ENCODE peak calls at places on chromosomes 1 and 21, in nine cellular contexts. One of them, this sample, is unnamed.

GRCh38 chr1:226425431-226426031 is 17.6 kb upstream of the PARP1 start:
- DNase-seq in activated CD4-positive, CD25-positive, alpha-beta regulatory T cell treated with anti-CD3 and anti-CD28 coated beads, Interleukin-2, amount 50 U/mL, for 72 hours: no peak
- DNase-seq in prostate gland: no peak
- DNase-seq in hypothalamus: no peak
- DNase-seq in Ammon's horn: no peak
- DNase-seq in non-pigmented ciliary epithelial cell: no peak
- DNase-seq in choroid plexus epithelial cell: no peak
- DNase-seq in mammary epithelial cell: no peak
- DNase-seq in HEK293T: no peak
- DNase-seq in this sample: no peak

GRCh38 chr1:237012789-237013383 is 8.6 kb upstream of the MT1HL1 start:
- DNase-seq in activated CD4-positive, CD25-positive, alpha-beta regulatory T cell treated with anti-CD3 and anti-CD28 coated beads, Interleukin-2, amount 50 U/mL, for 72 hours: no peak
- DNase-seq in prostate gland: no peak
- DNase-seq in hypothalamus: no peak
- DNase-seq in Ammon's horn: peak; percentile 7
- DNase-seq in non-pigmented ciliary epithelial cell: peak; percentile 79
- DNase-seq in choroid plexus epithelial cell: peak; percentile 100
- DNase-seq in mammary epithelial cell: peak; percentile 5
- DNase-seq in HEK293T: peak; percentile 76
- DNase-seq in this sample: peak; percentile 66

GRCh38 chr21:42638266-42638863 is 15.1 kb upstream of the PDE9A start:
- DNase-seq in activated CD4-positive, CD25-positive, alpha-beta regulatory T cell treated with anti-CD3 and anti-CD28 coated beads, Interleukin-2, amount 50 U/mL, for 72 hours: no peak
- DNase-seq in prostate gland: no peak
- DNase-seq in hypothalamus: no peak
- DNase-seq in Ammon's horn: no peak
- DNase-seq in non-pigmented ciliary epithelial cell: no peak
- DNase-seq in choroid plexus epithelial cell: no peak
- DNase-seq in mammary epithelial cell: no peak
- DNase-seq in HEK293T: no peak
- DNase-seq in this sample: no peak

GRCh38 chr1:87243573-87243972 is 85.1 kb upstream of the LMO4 start:
- DNase-seq in activated CD4-positive, CD25-positive, alpha-beta regulatory T cell treated with anti-CD3 and anti-CD28 coated beads, Interleukin-2, amount 50 U/mL, for 72 hours: no peak
- DNase-seq in prostate gland: no peak
- DNase-seq in hypothalamus: no peak
- DNase-seq in Ammon's horn: no peak
- DNase-seq in non-pigmented ciliary epithelial cell: peak; percentile 44
- DNase-seq in choroid plexus epithelial cell: peak; percentile 51
- DNase-seq in mammary epithelial cell: no peak
- DNase-seq in HEK293T: no peak
- DNase-seq in this sample: peak; percentile 63

GRCh38 chr1:211912064-211912463 is 81.5 kb upstream of the LPGAT1 start:
- DNase-seq in activated CD4-positive, CD25-positive, alpha-beta regulatory T cell treated with anti-CD3 and anti-CD28 coated beads, Interleukin-2, amount 50 U/mL, for 72 hours: no peak
- DNase-seq in prostate gland: no peak
- DNase-seq in hypothalamus: no peak
- DNase-seq in Ammon's horn: no peak
- DNase-seq in non-pigmented ciliary epithelial cell: no peak
- DNase-seq in choroid plexus epithelial cell: no peak
- DNase-seq in mammary epithelial cell: peak; percentile 17
- DNase-seq in HEK293T: no peak
- DNase-seq in this sample: peak; percentile 9

GRCh38 chr1:201025571-201026002 is 2.1 kb upstream of the KIF21B start:
- DNase-seq in activated CD4-positive, CD25-positive, alpha-beta regulatory T cell treated with anti-CD3 and anti-CD28 coated beads, Interleukin-2, amount 50 U/mL, for 72 hours: no peak
- DNase-seq in prostate gland: no peak
- DNase-seq in hypothalamus: no peak
- DNase-seq in Ammon's horn: no peak
- DNase-seq in non-pigmented ciliary epithelial cell: no peak
- DNase-seq in choroid plexus epithelial cell: peak; percentile 69
- DNase-seq in mammary epithelial cell: no peak
- DNase-seq in HEK293T: peak; percentile 72
- DNase-seq in this sample: peak; percentile 39

GRCh38 chr21:31137951-31138350 is 99.7 kb upstream of the KRTAP19-8 start:
- DNase-seq in activated CD4-positive, CD25-positive, alpha-beta regulatory T cell treated with anti-CD3 and anti-CD28 coated beads, Interleukin-2, amount 50 U/mL, for 72 hours: no peak
- DNase-seq in prostate gland: no peak
- DNase-seq in hypothalamus: no peak
- DNase-seq in Ammon's horn: no peak
- DNase-seq in non-pigmented ciliary epithelial cell: no peak
- DNase-seq in choroid plexus epithelial cell: no peak
- DNase-seq in mammary epithelial cell: no peak
- DNase-seq in HEK293T: no peak
- DNase-seq in this sample: no peak

GRCh38 chr21:23789864-23790263 is 1817.4 kb downstream of the MRPL39 start:
- DNase-seq in activated CD4-positive, CD25-positive, alpha-beta regulatory T cell treated with anti-CD3 and anti-CD28 coated beads, Interleukin-2, amount 50 U/mL, for 72 hours: no peak
- DNase-seq in prostate gland: no peak
- DNase-seq in hypothalamus: no peak
- DNase-seq in Ammon's horn: no peak
- DNase-seq in non-pigmented ciliary epithelial cell: no peak
- DNase-seq in choroid plexus epithelial cell: no peak
- DNase-seq in mammary epithelial cell: no peak
- DNase-seq in HEK293T: no peak
- DNase-seq in this sample: no peak

GRCh38 chr1:39646232-39647081 is 7.0 kb upstream of the HEYL start:
- DNase-seq in activated CD4-positive, CD25-positive, alpha-beta regulatory T cell treated with anti-CD3 and anti-CD28 coated beads, Interleukin-2, amount 50 U/mL, for 72 hours: no peak
- DNase-seq in prostate gland: no peak
- DNase-seq in hypothalamus: no peak
- DNase-seq in Ammon's horn: no peak
- DNase-seq in non-pigmented ciliary epithelial cell: no peak
- DNase-seq in choroid plexus epithelial cell: peak; percentile 81
- DNase-seq in mammary epithelial cell: no peak
- DNase-seq in HEK293T: no peak
- DNase-seq in this sample: peak; percentile 34

GRCh38 chr1:24501371-24502167 is 1.1 kb upstream of the RCAN3 start:
- DNase-seq in activated CD4-positive, CD25-positive, alpha-beta regulatory T cell treated with anti-CD3 and anti-CD28 coated beads, Interleukin-2, amount 50 U/mL, for 72 hours: no peak
- DNase-seq in prostate gland: peak; percentile 38
- DNase-seq in hypothalamus: no peak
- DNase-seq in Ammon's horn: peak; percentile 49
- DNase-seq in non-pigmented ciliary epithelial cell: no peak
- DNase-seq in choroid plexus epithelial cell: peak; percentile 51
- DNase-seq in mammary epithelial cell: peak; percentile 33
- DNase-seq in HEK293T: no peak
- DNase-seq in this sample: peak; percentile 51

GRCh38 chr21:20040768-20041167 is 957.4 kb upstream of the NCAM2 start:
- DNase-seq in activated CD4-positive, CD25-positive, alpha-beta regulatory T cell treated with anti-CD3 and anti-CD28 coated beads, Interleukin-2, amount 50 U/mL, for 72 hours: no peak
- DNase-seq in prostate gland: no peak
- DNase-seq in hypothalamus: no peak
- DNase-seq in Ammon's horn: no peak
- DNase-seq in non-pigmented ciliary epithelial cell: no peak
- DNase-seq in choroid plexus epithelial cell: peak; percentile 56
- DNase-seq in mammary epithelial cell: no peak
- DNase-seq in HEK293T: no peak
- DNase-seq in this sample: peak; percentile 1

GRCh38 chr1:176073524-176074157 is 133.4 kb downstream of the COP1 start:
- DNase-seq in activated CD4-positive, CD25-positive, alpha-beta regulatory T cell treated with anti-CD3 and anti-CD28 coated beads, Interleukin-2, amount 50 U/mL, for 72 hours: no peak
- DNase-seq in prostate gland: peak; percentile 35
- DNase-seq in hypothalamus: no peak
- DNase-seq in Ammon's horn: peak; percentile 84
- DNase-seq in non-pigmented ciliary epithelial cell: peak; percentile 20
- DNase-seq in choroid plexus epithelial cell: peak; percentile 87
- DNase-seq in mammary epithelial cell: peak; percentile 48
- DNase-seq in HEK293T: peak; percentile 53
- DNase-seq in this sample: peak; percentile 73

This sample was measured in iris pigment epithelial cell.